ENCODE peak calls at places on chromosome 18, in seven cellular contexts. P, B, X, F, R, Z and S are unnamed samples.

GRCh38 chr18:21538230-21538629 is 62.3 kb downstream of the ESCO1 start:
- DNase-seq in P (no peak), B (no peak), X (peak), F (peak), R (no peak), Z (no peak), S (no peak)

GRCh38 chr18:75563150-75563549 is 135.6 kb upstream of the SMIM21 start:
- DNase-seq in P (no peak), B (no peak), X (no peak), F (no peak), R (no peak), Z (no peak), S (no peak)

GRCh38 chr18:80106482-80107051 is 2.5 kb upstream of the ADNP2 start:
- DNase-seq in P (no peak), B (no peak), X (no peak), F (no peak), R (no peak), Z (no peak), S (no peak)

GRCh38 chr18:5297582-5297981 is 2.1 kb upstream of the ZBTB14 start:
- DNase-seq in P (no peak), B (no peak), X (no peak), F (no peak), R (no peak), Z (no peak), S (no peak)

GRCh38 chr18:23857756-23858155 is 156.8 kb upstream of the TTC39C start:
- DNase-seq in P (no peak), B (peak), X (peak), F (peak), R (no peak), Z (no peak), S (no peak)

GRCh38 chr18:10900435-10900834 is 248.9 kb downstream of the PIEZO2 start:
- DNase-seq in P (no peak), B (no peak), X (no peak), F (no peak), R (no peak), Z (no peak), S (no peak)

GRCh38 chr18:49878567-49878966 is 65.2 kb upstream of the ACAA2 start:
- DNase-seq in P (no peak), B (no peak), X (peak), F (no peak), R (no peak), Z (no peak), S (no peak)

GRCh38 chr18:45166341-45167108 is 448.8 kb upstream of the SLC14A2 start:
- DNase-seq in P (no peak), B (peak), X (peak), F (peak), R (no peak), Z (no peak), S (peak)

GRCh38 chr18:13532406-13533075 is 193.8 kb downstream of the FAM210A start:
- DNase-seq in P (no peak), B (no peak), X (no peak), F (no peak), R (no peak), Z (no peak), S (no peak)

GRCh38 chr18:12373771-12374116 is 3.3 kb downstream of the AFG3L2 start:
- DNase-seq in P (no peak), B (no peak), X (no peak), F (no peak), R (no peak), Z (no peak), S (no peak)

GRCh38 chr18:34971313-34971712 is 69.9 kb upstream of the MAPRE2 start:
- DNase-seq in P (no peak), B (no peak), X (peak), F (peak), R (no peak), Z (no peak), S (no peak)

GRCh38 chr18:74613390-74613789 is 15.7 kb downstream of the ZNF407 start:
- DNase-seq in P (no peak), B (no peak), X (no peak), F (no peak), R (no peak), Z (no peak), S (no peak)

GRCh38 chr18:51196116-51196810 is 1.2 kb downstream of the MEX3C start:
- DNase-seq in P (peak), B (no peak), X (peak), F (no peak), R (peak), Z (no peak), S (no peak)

GRCh38 chr18:6683112-6683876 is 46.2 kb upstream of the ARHGAP28 start:
- DNase-seq in P (no peak), B (no peak), X (no peak), F (no peak), R (peak), Z (peak), S (no peak)

DNA sequence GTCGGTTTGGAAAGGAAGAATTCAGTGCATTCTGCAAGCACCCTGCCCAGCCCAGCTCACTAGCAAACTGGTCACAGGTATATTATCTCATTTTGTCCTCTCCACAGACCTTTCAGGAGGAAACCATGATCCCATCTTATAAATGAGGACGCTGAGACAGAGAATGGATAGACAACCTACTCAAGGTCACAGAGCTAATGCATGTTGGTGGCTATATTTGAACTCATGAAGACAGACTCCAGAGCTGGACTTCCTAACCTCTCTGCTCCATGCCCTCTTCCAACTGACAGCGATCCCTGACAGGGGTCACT is 29.5 kb downstream of the SERPINB5 start:
- DNase-seq in P (no peak), B (no peak), X (no peak), F (no peak), R (no peak), Z (no peak), S (no peak)
- TF ChIP-seq CTCF in P (no peak), B (no peak), X (no peak), F (no peak), R (no peak), Z (no peak), S (no peak)

GRCh38 chr18:9722691-9723090 is 14.6 kb downstream of the RAB31 start:
- DNase-seq in P (peak), B (no peak), X (no peak), F (peak), R (no peak), Z (no peak), S (no peak)
- TF ChIP-seq CTCF in P (peak), B (no peak), X (no peak), F (peak), R (no peak), Z (peak), S (peak)

DNA sequence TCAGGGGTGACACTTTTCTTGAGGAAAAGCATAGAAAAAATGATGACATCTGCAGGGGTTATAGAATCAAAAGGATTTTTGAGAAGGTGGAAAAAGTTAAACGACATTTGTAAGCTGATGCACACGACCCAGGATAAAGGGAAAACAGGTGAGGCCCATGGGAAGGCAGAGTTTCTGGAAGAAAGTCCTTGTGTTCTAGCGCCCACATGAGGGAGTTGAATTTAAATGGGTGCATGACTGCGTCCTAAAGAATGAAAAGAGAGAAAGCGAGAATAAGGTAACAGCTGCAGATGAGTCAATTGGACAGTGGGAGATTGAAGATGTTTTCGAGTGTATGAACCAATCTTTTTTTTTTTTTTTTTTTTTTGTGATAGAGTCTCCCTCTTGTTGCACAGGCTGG is 158.1 kb downstream of the GALR1 start:
- DNase-seq in P (no peak), B (no peak), X (no peak), F (peak), R (no peak), Z (no peak), S (no peak)
- TF ChIP-seq CTCF in P (peak), B (no peak), X (no peak), F (peak), R (no peak), Z (peak), S (no peak)

DNA sequence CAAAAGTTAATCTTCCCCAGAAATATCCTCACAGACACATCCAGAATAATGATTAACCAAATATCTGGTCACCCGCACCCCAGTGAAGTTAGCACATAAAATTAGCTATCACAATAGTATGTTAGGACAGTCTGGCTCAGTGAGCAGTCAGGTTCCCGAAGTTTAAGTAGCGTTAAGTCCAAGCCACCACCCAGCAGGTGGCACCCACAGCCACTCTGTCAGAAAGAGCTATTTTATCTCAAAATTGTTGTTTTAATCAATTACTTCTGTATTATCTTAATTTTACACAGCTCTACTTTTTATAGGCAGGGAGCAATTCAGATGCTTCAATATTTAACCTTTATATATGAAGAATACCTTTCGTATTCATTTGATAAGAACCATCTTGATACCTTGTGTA is 537.5 kb downstream of the MBD2 start:
- DNase-seq in P (no peak), B (no peak), X (no peak), F (peak), R (no peak), Z (no peak), S (no peak)
- TF ChIP-seq CTCF in P (no peak), B (no peak), X (no peak), F (peak), R (no peak), Z (no peak), S (no peak)

GRCh38 chr18:28995319-28995718 is 818.4 kb upstream of the CDH2 start:
- DNase-seq in P (peak), B (no peak), X (no peak), F (peak), R (no peak), Z (no peak), S (no peak)
- TF ChIP-seq CTCF in P (no peak), B (peak), X (peak), F (peak), R (no peak), Z (peak), S (peak)